ENCODE peak calls at places on chromosomes 11 and 22, in eight cellular contexts. T, W, E, K, J, F, Q and V are unnamed samples.

GRCh38 chr11:27398413-27398780 is 35.4 kb upstream of the CCDC34 start:
- DNase-seq in W (no peak), E (no peak), K (no peak), Q (no peak), T (no peak), F (no peak), J (no peak), V (no peak)

GRCh38 chr22:20044495-20045151 is 23.7 kb downstream of the TANGO2 start:
- DNase-seq in E (peak), T (no peak), W (no peak), J (no peak), K (no peak), F (no peak), Q (no peak), V (no peak)

GRCh38 chr11:85752890-85753581 is 57.9 kb downstream of the SYTL2 start:
- DNase-seq in J (no peak), W (peak), F (no peak), K (peak), E (no peak), Q (no peak), T (peak), V (peak)

GRCh38 chr11:85912414-85912813 is 57.2 kb downstream of the CCDC83 start:
- DNase-seq in T (no peak), J (no peak), K (no peak), E (no peak), F (no peak), W (no peak), Q (no peak), V (no peak)

GRCh38 chr11:62472063-62472884 is 53.4 kb downstream of the SCGB1A1 start:
- DNase-seq in J (no peak), F (peak), Q (no peak), E (peak), W (no peak), T (no peak), K (no peak), V (peak)

GRCh38 chr11:6357222-6357621 is 33.1 kb upstream of the SMPD1 start:
- DNase-seq in F (no peak), K (no peak), T (peak), J (peak), Q (peak), E (peak), W (no peak), V (peak)

GRCh38 chr11:64996710-64997380 is at the start of gene BATF2:
- DNase-seq in K (peak), T (peak), Q (no peak), F (peak), J (peak), E (peak), W (no peak), V (peak)

GRCh38 chr11:12318791-12319733 is 58.3 kb upstream of the PARVA start:
- DNase-seq in K (no peak), F (no peak), W (no peak), Q (no peak), E (no peak), T (no peak), J (no peak), V (no peak)

GRCh38 chr11:100849009-100849913 is 162.2 kb downstream of the ARHGAP42 start:
- DNase-seq in F (no peak), J (no peak), E (peak), Q (no peak), K (no peak), W (no peak), T (no peak), V (no peak)

GRCh38 chr11:7281083-7281482 is 29.4 kb downstream of the SYT9 start:
- DNase-seq in J (no peak), K (no peak), F (no peak), E (no peak), W (no peak), Q (no peak), T (no peak), V (no peak)

GRCh38 chr11:129414144-129414876 is 38.7 kb downstream of the BARX2 start:
- DNase-seq in K (no peak), Q (no peak), T (no peak), E (no peak), F (no peak), J (no peak), W (no peak), V (no peak)

GRCh38 chr11:103338621-103339484 is 229.6 kb downstream of the DYNC2H1 start:
- DNase-seq in W (no peak), J (no peak), E (peak), F (no peak), Q (no peak), K (no peak), T (no peak), V (no peak)

GRCh38 chr22:32539631-32540449 is 65.2 kb downstream of the FBXO7 start:
- DNase-seq in Q (no peak), E (no peak), J (no peak), F (no peak), T (no peak), K (no peak), W (no peak), V (peak)

GRCh38 chr22:20899827-20900423 is 17.3 kb upstream of the CRKL start:
- DNase-seq in W (no peak), T (no peak), K (no peak), Q (no peak), F (no peak), E (no peak), J (no peak), V (no peak)

GRCh38 chr11:17864478-17864941 is 129.9 kb downstream of the KCNC1 start:
- DNase-seq in E (no peak), J (no peak), Q (no peak), W (no peak), K (peak), F (peak), T (no peak), V (peak)

GRCh38 chr11:3206922-3207204 is 11.8 kb downstream of the MRGPRG start:
- DNase-seq in F (no peak), J (no peak), T (no peak), Q (no peak), E (no peak), K (no peak), W (no peak), V (no peak)

GRCh38 chr22:46040471-46041465 is 63.8 kb upstream of the WNT7B start:
- DNase-seq in F (no peak), W (no peak), T (no peak), Q (no peak), E (peak), K (peak), J (no peak), V (no peak)

GRCh38 chr22:29499852-29500251 is 19.8 kb downstream of the NEFH start:
- DNase-seq in Q (no peak), E (no peak), J (no peak), T (no peak), K (no peak), W (no peak), F (no peak), V (no peak)
- TF ChIP-seq CTCF in Q (no peak), E (no peak), J (no peak), T (no peak), K (no peak), W (no peak), F (no peak), V (no peak)

GRCh38 chr11:67397986-67398660 is 3.5 kb downstream of the PPP1CA start:
- DNase-seq in K (no peak), J (no peak), Q (no peak), F (no peak), W (no peak), E (peak), T (no peak), V (no peak)

GRCh38 chr11:67400251-67400941 is 1.3 kb downstream of the PPP1CA start:
- DNase-seq in W (no peak), F (no peak), K (no peak), Q (no peak), T (no peak), J (no peak), E (peak), V (peak)

GRCh38 chr11:67400942-67401494 is 640 bp downstream of the PPP1CA start:
- DNase-seq in J (no peak), E (peak), K (no peak), T (no peak), F (no peak), W (no peak), Q (no peak), V (no peak)

GRCh38 chr11:67397536-67397935 is 4.1 kb downstream of the PPP1CA start:
- DNase-seq in F (no peak), K (no peak), Q (no peak), E (peak), T (no peak), J (no peak), W (no peak), V (no peak)

GRCh38 chr11:67398661-67399563 is 2.7 kb downstream of the PPP1CA start:
- DNase-seq in T (no peak), E (peak), K (no peak), J (no peak), F (no peak), W (no peak), Q (no peak), V (no peak)
- H3K27ac ChIP-seq in T (no peak), E (no peak), K (no peak), J (no peak), F (no peak), W (no peak), Q (no peak), V (no peak)

GRCh38 chr11:96753997-96754396 is 364.2 kb downstream of the JRKL start:
- DNase-seq in E (no peak), F (no peak), K (no peak), T (no peak), J (no peak), W (no peak), Q (no peak), V (no peak)
- TF ChIP-seq CTCF in E (no peak), F (no peak), K (no peak), T (no peak), J (no peak), W (no peak), Q (no peak), V (no peak)

DNA sequence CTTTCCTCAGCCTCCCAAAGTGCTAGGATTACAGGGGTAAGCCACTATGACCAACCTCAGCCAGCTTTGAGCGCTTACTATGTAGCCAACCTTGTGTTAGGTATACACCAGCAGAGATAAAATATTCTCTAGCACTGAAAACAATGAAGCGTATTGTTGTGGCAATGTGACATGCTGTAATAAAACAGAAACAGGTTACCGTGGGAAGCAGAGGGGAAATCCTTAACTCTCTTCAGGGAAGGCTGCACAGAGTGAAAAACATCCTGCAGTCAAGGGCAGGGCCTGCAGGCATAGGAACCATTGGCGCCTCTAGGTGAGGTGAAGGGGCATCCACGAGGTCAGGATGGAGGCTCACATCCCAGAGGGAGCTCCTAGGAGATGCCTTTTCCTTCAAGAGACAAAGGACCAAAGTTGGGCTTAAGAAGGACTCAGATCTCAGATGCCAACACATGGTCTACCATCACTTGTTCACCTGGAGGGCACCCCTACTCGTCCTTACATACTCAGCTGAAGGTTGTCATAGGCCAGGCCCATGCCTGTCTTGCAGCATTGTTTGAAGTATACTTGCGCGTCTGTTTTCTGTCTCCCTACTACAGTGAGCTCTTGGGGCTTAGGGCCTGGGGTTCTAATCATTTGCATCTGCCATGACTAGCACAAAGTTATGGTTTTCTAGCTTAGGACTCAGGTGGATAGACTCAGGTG is 7.9 kb downstream of the POLD4 start:
- DNase-seq in T (no peak), J (no peak), W (no peak), E (no peak), Q (no peak), F (no peak), K (no peak), V (peak)
- H3K27ac ChIP-seq in T (no peak), J (no peak), W (no peak), E (no peak), Q (no peak), F (peak), K (peak), V (peak)